ENCODE peak calls at places on chromosomes 11 and 22, in nine cellular contexts. One of them, this sample, is unnamed.

GRCh38 chr11:11207428-11207827 is 145.6 kb downstream of the CSNK2A3 start:
- DNase-seq in mucosa of gallbladder: no peak
- DNase-seq in mammary epithelial cell: no peak
- DNase-seq in GM12865: peak
- DNase-seq in CD4-positive, alpha-beta memory T cell: no peak
- DNase-seq in C1 segment of cervical spinal cord: no peak
- DNase-seq in COR-L47: no peak
- DNase-seq in progenitor cell of endocrine pancreas: no peak
- DNase-seq in stimulated activated CD8-positive, alpha-beta memory T cell treated with anti-CD3 and anti-CD28 coated beads, Interleukin-4, amount 100 ng/mL, for 4 hours: no peak
- DNase-seq in this sample: no peak

GRCh38 chr11:2076441-2076840 is 62.7 kb downstream of the IGF2 start:
- DNase-seq in mammary epithelial cell: no peak
- DNase-seq in progenitor cell of endocrine pancreas: no peak
- DNase-seq in GM12865: no peak
- DNase-seq in stimulated activated CD8-positive, alpha-beta memory T cell treated with anti-CD3 and anti-CD28 coated beads, Interleukin-4, amount 100 ng/mL, for 4 hours: no peak
- DNase-seq in CD4-positive, alpha-beta memory T cell: no peak
- DNase-seq in mucosa of gallbladder: peak
- DNase-seq in C1 segment of cervical spinal cord: no peak
- DNase-seq in COR-L47: no peak
- DNase-seq in this sample: no peak

GRCh38 chr11:107017433-107018227 is 646 bp downstream of the GUCY1A2 start:
- DNase-seq in C1 segment of cervical spinal cord: peak
- DNase-seq in GM12865: peak
- DNase-seq in mucosa of gallbladder: peak
- DNase-seq in CD4-positive, alpha-beta memory T cell: no peak
- DNase-seq in progenitor cell of endocrine pancreas: peak
- DNase-seq in stimulated activated CD8-positive, alpha-beta memory T cell treated with anti-CD3 and anti-CD28 coated beads, Interleukin-4, amount 100 ng/mL, for 4 hours: no peak
- DNase-seq in COR-L47: peak
- DNase-seq in mammary epithelial cell: no peak
- DNase-seq in this sample: peak

GRCh38 chr11:126764221-126764620 is 236.3 kb downstream of the KIRREL3 start:
- DNase-seq in C1 segment of cervical spinal cord: no peak
- DNase-seq in CD4-positive, alpha-beta memory T cell: no peak
- DNase-seq in GM12865: peak
- DNase-seq in mucosa of gallbladder: no peak
- DNase-seq in mammary epithelial cell: no peak
- DNase-seq in COR-L47: no peak
- DNase-seq in stimulated activated CD8-positive, alpha-beta memory T cell treated with anti-CD3 and anti-CD28 coated beads, Interleukin-4, amount 100 ng/mL, for 4 hours: no peak
- DNase-seq in progenitor cell of endocrine pancreas: no peak
- DNase-seq in this sample: no peak

GRCh38 chr22:49290711-49291110 is 537.0 kb downstream of the BRD1 start:
- DNase-seq in C1 segment of cervical spinal cord: no peak
- DNase-seq in mammary epithelial cell: no peak
- DNase-seq in COR-L47: no peak
- DNase-seq in mucosa of gallbladder: no peak
- DNase-seq in stimulated activated CD8-positive, alpha-beta memory T cell treated with anti-CD3 and anti-CD28 coated beads, Interleukin-4, amount 100 ng/mL, for 4 hours: no peak
- DNase-seq in GM12865: no peak
- DNase-seq in CD4-positive, alpha-beta memory T cell: no peak
- DNase-seq in progenitor cell of endocrine pancreas: no peak
- DNase-seq in this sample: no peak

GRCh38 chr11:65206901-65207300 is 25.2 kb downstream of the CAPN1 start:
- DNase-seq in CD4-positive, alpha-beta memory T cell: no peak
- DNase-seq in progenitor cell of endocrine pancreas: no peak
- DNase-seq in COR-L47: no peak
- DNase-seq in mucosa of gallbladder: no peak
- DNase-seq in C1 segment of cervical spinal cord: no peak
- DNase-seq in GM12865: no peak
- DNase-seq in stimulated activated CD8-positive, alpha-beta memory T cell treated with anti-CD3 and anti-CD28 coated beads, Interleukin-4, amount 100 ng/mL, for 4 hours: no peak
- DNase-seq in mammary epithelial cell: no peak
- DNase-seq in this sample: no peak

GRCh38 chr11:838441-839279 is 3.7 kb downstream of the POLR2L start:
- DNase-seq in C1 segment of cervical spinal cord: no peak
- DNase-seq in CD4-positive, alpha-beta memory T cell: no peak
- DNase-seq in progenitor cell of endocrine pancreas: no peak
- DNase-seq in mammary epithelial cell: peak
- DNase-seq in GM12865: no peak
- DNase-seq in mucosa of gallbladder: no peak
- DNase-seq in COR-L47: no peak
- DNase-seq in stimulated activated CD8-positive, alpha-beta memory T cell treated with anti-CD3 and anti-CD28 coated beads, Interleukin-4, amount 100 ng/mL, for 4 hours: no peak
- DNase-seq in this sample: no peak

GRCh38 chr22:47054231-47055072 is 292.0 kb downstream of the TBC1D22A start:
- DNase-seq in stimulated activated CD8-positive, alpha-beta memory T cell treated with anti-CD3 and anti-CD28 coated beads, Interleukin-4, amount 100 ng/mL, for 4 hours: no peak
- DNase-seq in COR-L47: no peak
- DNase-seq in C1 segment of cervical spinal cord: no peak
- DNase-seq in GM12865: no peak
- DNase-seq in CD4-positive, alpha-beta memory T cell: no peak
- DNase-seq in mammary epithelial cell: no peak
- DNase-seq in mucosa of gallbladder: no peak
- DNase-seq in progenitor cell of endocrine pancreas: no peak
- DNase-seq in this sample: no peak

GRCh38 chr11:94776351-94777321 is 8.5 kb downstream of the AMOTL1 start:
- DNase-seq in GM12865: no peak
- DNase-seq in stimulated activated CD8-positive, alpha-beta memory T cell treated with anti-CD3 and anti-CD28 coated beads, Interleukin-4, amount 100 ng/mL, for 4 hours: no peak
- DNase-seq in progenitor cell of endocrine pancreas: no peak
- DNase-seq in C1 segment of cervical spinal cord: no peak
- DNase-seq in COR-L47: peak
- DNase-seq in CD4-positive, alpha-beta memory T cell: no peak
- DNase-seq in mammary epithelial cell: peak
- DNase-seq in mucosa of gallbladder: no peak
- DNase-seq in this sample: no peak

GRCh38 chr11:92752122-92752521 is 217.3 kb upstream of the MTNR1B start:
- DNase-seq in mucosa of gallbladder: no peak
- DNase-seq in COR-L47: no peak
- DNase-seq in C1 segment of cervical spinal cord: no peak
- DNase-seq in stimulated activated CD8-positive, alpha-beta memory T cell treated with anti-CD3 and anti-CD28 coated beads, Interleukin-4, amount 100 ng/mL, for 4 hours: no peak
- DNase-seq in progenitor cell of endocrine pancreas: no peak
- DNase-seq in CD4-positive, alpha-beta memory T cell: no peak
- DNase-seq in mammary epithelial cell: no peak
- DNase-seq in GM12865: no peak
- DNase-seq in this sample: no peak

GRCh38 chr22:37274380-37274862 is 7.9 kb upstream of the CYTH4 start:
- DNase-seq in stimulated activated CD8-positive, alpha-beta memory T cell treated with anti-CD3 and anti-CD28 coated beads, Interleukin-4, amount 100 ng/mL, for 4 hours: no peak
- DNase-seq in COR-L47: no peak
- DNase-seq in progenitor cell of endocrine pancreas: no peak
- DNase-seq in C1 segment of cervical spinal cord: peak
- DNase-seq in GM12865: peak
- DNase-seq in mucosa of gallbladder: peak
- DNase-seq in mammary epithelial cell: no peak
- DNase-seq in CD4-positive, alpha-beta memory T cell: no peak
- DNase-seq in this sample: peak

GRCh38 chr11:129267716-129268115 is 75.6 kb upstream of the ARHGAP32 start:
- DNase-seq in C1 segment of cervical spinal cord: no peak
- DNase-seq in CD4-positive, alpha-beta memory T cell: no peak
- DNase-seq in GM12865: no peak
- DNase-seq in mammary epithelial cell: no peak
- DNase-seq in COR-L47: no peak
- DNase-seq in progenitor cell of endocrine pancreas: no peak
- DNase-seq in stimulated activated CD8-positive, alpha-beta memory T cell treated with anti-CD3 and anti-CD28 coated beads, Interleukin-4, amount 100 ng/mL, for 4 hours: no peak
- DNase-seq in mucosa of gallbladder: no peak
- DNase-seq in this sample: no peak

GRCh38 chr11:93922830-93923229 is 72.4 kb upstream of the VSTM5 start:
- DNase-seq in mucosa of gallbladder: no peak
- DNase-seq in GM12865: no peak
- DNase-seq in mammary epithelial cell: no peak
- DNase-seq in COR-L47: no peak
- DNase-seq in C1 segment of cervical spinal cord: no peak
- DNase-seq in stimulated activated CD8-positive, alpha-beta memory T cell treated with anti-CD3 and anti-CD28 coated beads, Interleukin-4, amount 100 ng/mL, for 4 hours: no peak
- DNase-seq in CD4-positive, alpha-beta memory T cell: no peak
- DNase-seq in progenitor cell of endocrine pancreas: no peak
- DNase-seq in this sample: no peak

GRCh38 chr22:45599836-45600577 is 71.6 kb upstream of the ATXN10 start:
- DNase-seq in stimulated activated CD8-positive, alpha-beta memory T cell treated with anti-CD3 and anti-CD28 coated beads, Interleukin-4, amount 100 ng/mL, for 4 hours: no peak
- DNase-seq in GM12865: no peak
- DNase-seq in mucosa of gallbladder: no peak
- DNase-seq in C1 segment of cervical spinal cord: no peak
- DNase-seq in mammary epithelial cell: no peak
- DNase-seq in progenitor cell of endocrine pancreas: no peak
- DNase-seq in COR-L47: peak
- DNase-seq in CD4-positive, alpha-beta memory T cell: no peak
- DNase-seq in this sample: no peak

GRCh38 chr22:41052661-41053490 is 39.5 kb upstream of the EP300 start:
- DNase-seq in COR-L47: no peak
- DNase-seq in C1 segment of cervical spinal cord: no peak
- DNase-seq in stimulated activated CD8-positive, alpha-beta memory T cell treated with anti-CD3 and anti-CD28 coated beads, Interleukin-4, amount 100 ng/mL, for 4 hours: no peak
- DNase-seq in mammary epithelial cell: peak
- DNase-seq in CD4-positive, alpha-beta memory T cell: no peak
- DNase-seq in mucosa of gallbladder: no peak
- DNase-seq in progenitor cell of endocrine pancreas: no peak
- DNase-seq in GM12865: no peak
- DNase-seq in this sample: no peak

GRCh38 chr11:36292311-36292722 is 3.1 kb upstream of the COMMD9 start:
- DNase-seq in COR-L47: no peak
- DNase-seq in progenitor cell of endocrine pancreas: no peak
- DNase-seq in GM12865: peak
- DNase-seq in CD4-positive, alpha-beta memory T cell: peak
- DNase-seq in mammary epithelial cell: peak
- DNase-seq in stimulated activated CD8-positive, alpha-beta memory T cell treated with anti-CD3 and anti-CD28 coated beads, Interleukin-4, amount 100 ng/mL, for 4 hours: no peak
- DNase-seq in C1 segment of cervical spinal cord: no peak
- DNase-seq in mucosa of gallbladder: no peak
- DNase-seq in this sample: no peak

GRCh38 chr11:9748361-9748970 is 84.6 kb downstream of the SWAP70 start:
- DNase-seq in mucosa of gallbladder: peak
- DNase-seq in C1 segment of cervical spinal cord: no peak
- DNase-seq in COR-L47: peak
- DNase-seq in mammary epithelial cell: peak
- DNase-seq in CD4-positive, alpha-beta memory T cell: peak
- DNase-seq in progenitor cell of endocrine pancreas: no peak
- DNase-seq in GM12865: peak
- DNase-seq in stimulated activated CD8-positive, alpha-beta memory T cell treated with anti-CD3 and anti-CD28 coated beads, Interleukin-4, amount 100 ng/mL, for 4 hours: peak
- DNase-seq in this sample: peak

GRCh38 chr22:49523374-49524008 is 304.2 kb downstream of the BRD1 start:
- DNase-seq in GM12865: no peak
- DNase-seq in COR-L47: no peak
- DNase-seq in CD4-positive, alpha-beta memory T cell: no peak
- DNase-seq in progenitor cell of endocrine pancreas: no peak
- DNase-seq in mucosa of gallbladder: no peak
- DNase-seq in stimulated activated CD8-positive, alpha-beta memory T cell treated with anti-CD3 and anti-CD28 coated beads, Interleukin-4, amount 100 ng/mL, for 4 hours: no peak
- DNase-seq in mammary epithelial cell: no peak
- DNase-seq in C1 segment of cervical spinal cord: no peak
- DNase-seq in this sample: no peak

GRCh38 chr22:42966389-42966998 is 48.5 kb downstream of the PACSIN2 start:
- DNase-seq in progenitor cell of endocrine pancreas: no peak
- DNase-seq in CD4-positive, alpha-beta memory T cell: no peak
- DNase-seq in mammary epithelial cell: no peak
- DNase-seq in mucosa of gallbladder: no peak
- DNase-seq in COR-L47: no peak
- DNase-seq in GM12865: no peak
- DNase-seq in stimulated activated CD8-positive, alpha-beta memory T cell treated with anti-CD3 and anti-CD28 coated beads, Interleukin-4, amount 100 ng/mL, for 4 hours: no peak
- DNase-seq in C1 segment of cervical spinal cord: no peak
- DNase-seq in this sample: no peak

GRCh38 chr11:33920838-33921613 is 29.1 kb upstream of the LMO2 start:
- DNase-seq in progenitor cell of endocrine pancreas: no peak
- DNase-seq in CD4-positive, alpha-beta memory T cell: no peak
- DNase-seq in mammary epithelial cell: no peak
- DNase-seq in COR-L47: no peak
- DNase-seq in GM12865: peak
- DNase-seq in mucosa of gallbladder: no peak
- DNase-seq in C1 segment of cervical spinal cord: no peak
- DNase-seq in stimulated activated CD8-positive, alpha-beta memory T cell treated with anti-CD3 and anti-CD28 coated beads, Interleukin-4, amount 100 ng/mL, for 4 hours: no peak
- DNase-seq in this sample: no peak

GRCh38 chr11:69483696-69484426 is 2.4 kb downstream of the LINC01488 start:
- DNase-seq in CD4-positive, alpha-beta memory T cell: no peak
- DNase-seq in COR-L47: no peak
- DNase-seq in mammary epithelial cell: no peak
- DNase-seq in mucosa of gallbladder: no peak
- DNase-seq in progenitor cell of endocrine pancreas: no peak
- DNase-seq in GM12865: no peak
- DNase-seq in stimulated activated CD8-positive, alpha-beta memory T cell treated with anti-CD3 and anti-CD28 coated beads, Interleukin-4, amount 100 ng/mL, for 4 hours: no peak
- DNase-seq in C1 segment of cervical spinal cord: no peak
- DNase-seq in this sample: no peak

GRCh38 chr11:72141066-72141465 is 5.5 kb downstream of the FOLR3 start:
- DNase-seq in stimulated activated CD8-positive, alpha-beta memory T cell treated with anti-CD3 and anti-CD28 coated beads, Interleukin-4, amount 100 ng/mL, for 4 hours: no peak
- DNase-seq in progenitor cell of endocrine pancreas: no peak
- DNase-seq in C1 segment of cervical spinal cord: no peak
- DNase-seq in mucosa of gallbladder: no peak
- DNase-seq in CD4-positive, alpha-beta memory T cell: no peak
- DNase-seq in mammary epithelial cell: peak
- DNase-seq in GM12865: no peak
- DNase-seq in COR-L47: no peak
- DNase-seq in this sample: no peak

GRCh38 chr22:21445437-21446127 is 21.6 kb upstream of the TMEM191C start:
- DNase-seq in GM12865: no peak
- DNase-seq in C1 segment of cervical spinal cord: no peak
- DNase-seq in mucosa of gallbladder: peak
- DNase-seq in mammary epithelial cell: no peak
- DNase-seq in stimulated activated CD8-positive, alpha-beta memory T cell treated with anti-CD3 and anti-CD28 coated beads, Interleukin-4, amount 100 ng/mL, for 4 hours: no peak
- DNase-seq in COR-L47: no peak
- DNase-seq in CD4-positive, alpha-beta memory T cell: no peak
- DNase-seq in progenitor cell of endocrine pancreas: no peak
- DNase-seq in this sample: no peak

GRCh38 chr11:3984896-3985295 is 109.7 kb upstream of the RRM1 start:
- DNase-seq in mammary epithelial cell: no peak
- DNase-seq in GM12865: peak
- DNase-seq in C1 segment of cervical spinal cord: no peak
- DNase-seq in mucosa of gallbladder: no peak
- DNase-seq in stimulated activated CD8-positive, alpha-beta memory T cell treated with anti-CD3 and anti-CD28 coated beads, Interleukin-4, amount 100 ng/mL, for 4 hours: peak
- DNase-seq in COR-L47: no peak
- DNase-seq in CD4-positive, alpha-beta memory T cell: peak
- DNase-seq in progenitor cell of endocrine pancreas: no peak
- DNase-seq in this sample: no peak

GRCh38 chr11:95084509-95084908 is 5.1 kb upstream of the ENDOD1 start:
- DNase-seq in COR-L47: no peak
- DNase-seq in mucosa of gallbladder: no peak
- DNase-seq in stimulated activated CD8-positive, alpha-beta memory T cell treated with anti-CD3 and anti-CD28 coated beads, Interleukin-4, amount 100 ng/mL, for 4 hours: no peak
- DNase-seq in GM12865: no peak
- DNase-seq in progenitor cell of endocrine pancreas: no peak
- DNase-seq in mammary epithelial cell: peak
- DNase-seq in CD4-positive, alpha-beta memory T cell: no peak
- DNase-seq in C1 segment of cervical spinal cord: no peak
- DNase-seq in this sample: no peak

GRCh38 chr22:37747090-37747714 is 50.4 kb downstream of the TRIOBP start:
- DNase-seq in CD4-positive, alpha-beta memory T cell: no peak
- DNase-seq in progenitor cell of endocrine pancreas: no peak
- DNase-seq in stimulated activated CD8-positive, alpha-beta memory T cell treated with anti-CD3 and anti-CD28 coated beads, Interleukin-4, amount 100 ng/mL, for 4 hours: no peak
- DNase-seq in GM12865: peak
- DNase-seq in mucosa of gallbladder: no peak
- DNase-seq in COR-L47: no peak
- DNase-seq in mammary epithelial cell: peak
- DNase-seq in C1 segment of cervical spinal cord: no peak
- DNase-seq in this sample: no peak

GRCh38 chr11:47087801-47088200 is 88.9 kb downstream of the ARFGAP2 start:
- DNase-seq in stimulated activated CD8-positive, alpha-beta memory T cell treated with anti-CD3 and anti-CD28 coated beads, Interleukin-4, amount 100 ng/mL, for 4 hours: no peak
- DNase-seq in mammary epithelial cell: no peak
- DNase-seq in progenitor cell of endocrine pancreas: no peak
- DNase-seq in COR-L47: no peak
- DNase-seq in CD4-positive, alpha-beta memory T cell: no peak
- DNase-seq in C1 segment of cervical spinal cord: no peak
- DNase-seq in mucosa of gallbladder: no peak
- DNase-seq in GM12865: no peak
- DNase-seq in this sample: no peak

GRCh38 chr11:45028921-45029680 is 78.4 kb upstream of the TP53I11 start:
- DNase-seq in CD4-positive, alpha-beta memory T cell: no peak
- DNase-seq in mucosa of gallbladder: no peak
- DNase-seq in stimulated activated CD8-positive, alpha-beta memory T cell treated with anti-CD3 and anti-CD28 coated beads, Interleukin-4, amount 100 ng/mL, for 4 hours: no peak
- DNase-seq in progenitor cell of endocrine pancreas: no peak
- DNase-seq in GM12865: no peak
- DNase-seq in mammary epithelial cell: no peak
- DNase-seq in COR-L47: no peak
- DNase-seq in C1 segment of cervical spinal cord: no peak
- DNase-seq in this sample: no peak

GRCh38 chr11:124482362-124483147 is 37.1 kb upstream of the OR8B8 start:
- DNase-seq in progenitor cell of endocrine pancreas: no peak
- DNase-seq in C1 segment of cervical spinal cord: no peak
- DNase-seq in CD4-positive, alpha-beta memory T cell: no peak
- DNase-seq in mucosa of gallbladder: no peak
- DNase-seq in COR-L47: no peak
- DNase-seq in mammary epithelial cell: no peak
- DNase-seq in GM12865: no peak
- DNase-seq in stimulated activated CD8-positive, alpha-beta memory T cell treated with anti-CD3 and anti-CD28 coated beads, Interleukin-4, amount 100 ng/mL, for 4 hours: no peak
- DNase-seq in this sample: no peak